ENCODE peak calls at places on chromosomes 5 and 9, in seven cellular contexts. V is hepatocyte; U is lung; A is naive thymus-derived CD4-positive, alpha-beta T cell; L is small intestine; O is right atrium auricular region; X is GM23338. P is an unnamed sample.

GRCh38 chr5:32222723-32223470 is 48.8 kb upstream of the GOLPH3 start:
- DNase-seq in V (no peak), U (peak; percentile 41), A (no peak), L (no peak), O (no peak), X (no peak), P (no peak)

GRCh38 chr5:84480873-84481637 is 96.4 kb upstream of the EDIL3 start:
- DNase-seq in V (no peak), U (no peak), A (no peak), L (no peak), O (no peak), X (peak; percentile 67), P (no peak)

GRCh38 chr9:125815568-125815967 is 68.4 kb downstream of the PBX3 start:
- DNase-seq in V (no peak), U (no peak), A (no peak), L (no peak), O (no peak), X (peak; percentile 27), P (no peak)

GRCh38 chr5:166338801-166339200 is 1952.6 kb upstream of the WWC1 start:
- DNase-seq in V (no peak), U (no peak), A (no peak), L (no peak), O (no peak), X (no peak), P (peak; percentile 8)

GRCh38 chr5:8473016-8473415 is 604.1 kb downstream of the MTRR start:
- DNase-seq in V (no peak), U (no peak), A (no peak), L (no peak), O (no peak), X (no peak), P (no peak)

GRCh38 chr5:67605730-67606585 is 409.4 kb upstream of the CD180 start:
- DNase-seq in V (no peak), U (no peak), A (no peak), L (peak; percentile 10), O (no peak), X (no peak), P (no peak)

GRCh38 chr5:114325552-114325951 is 36.3 kb upstream of the KCNN2 start:
- DNase-seq in V (peak; percentile 20), U (no peak), A (no peak), L (no peak), O (no peak), X (no peak), P (no peak)

GRCh38 chr5:5969942-5970483 is 408.3 kb downstream of the MED10 start:
- DNase-seq in V (no peak), U (no peak), A (no peak), L (no peak), O (no peak), X (no peak), P (no peak)

GRCh38 chr9:92180669-92181181 is 65.5 kb upstream of the SPTLC1 start:
- DNase-seq in V (peak; percentile 29), U (no peak), A (no peak), L (no peak), O (no peak), X (no peak), P (peak; percentile 94)

GRCh38 chr9:69421908-69422801 is 97.1 kb downstream of the ENTREP1 start:
- DNase-seq in V (peak; percentile 81), U (peak; percentile 58), A (no peak), L (peak; percentile 67), O (no peak), X (peak; percentile 90), P (peak; percentile 89)

GRCh38 chr9:37790096-37790495 is 5.2 kb upstream of the EXOSC3 start:
- DNase-seq in V (no peak), U (no peak), A (no peak), L (no peak), O (no peak), X (no peak), P (no peak)

GRCh38 chr5:151691706-151692105 is 5.0 kb upstream of the SPARC start:
- DNase-seq in V (no peak), U (no peak), A (no peak), L (no peak), O (no peak), X (no peak), P (no peak)

GRCh38 chr5:57884346-57885102 is 401.9 kb upstream of the ACTBL2 start:
- DNase-seq in V (no peak), U (no peak), A (no peak), L (no peak), O (no peak), X (no peak), P (no peak)

GRCh38 chr5:140546851-140547507 is 483 bp upstream of the EIF4EBP3 start:
- DNase-seq in V (no peak), U (no peak), A (no peak), L (peak; percentile 75), O (no peak), X (no peak), P (no peak)

GRCh38 chr9:72633966-72634365 is 112.6 kb downstream of the TMC1 start:
- DNase-seq in V (no peak), U (no peak), A (no peak), L (no peak), O (no peak), X (no peak), P (no peak)

GRCh38 chr5:103307470-103307869 is 48.9 kb downstream of the MACIR start:
- DNase-seq in V (no peak), U (no peak), A (no peak), L (no peak), O (no peak), X (no peak), P (no peak)

DNA sequence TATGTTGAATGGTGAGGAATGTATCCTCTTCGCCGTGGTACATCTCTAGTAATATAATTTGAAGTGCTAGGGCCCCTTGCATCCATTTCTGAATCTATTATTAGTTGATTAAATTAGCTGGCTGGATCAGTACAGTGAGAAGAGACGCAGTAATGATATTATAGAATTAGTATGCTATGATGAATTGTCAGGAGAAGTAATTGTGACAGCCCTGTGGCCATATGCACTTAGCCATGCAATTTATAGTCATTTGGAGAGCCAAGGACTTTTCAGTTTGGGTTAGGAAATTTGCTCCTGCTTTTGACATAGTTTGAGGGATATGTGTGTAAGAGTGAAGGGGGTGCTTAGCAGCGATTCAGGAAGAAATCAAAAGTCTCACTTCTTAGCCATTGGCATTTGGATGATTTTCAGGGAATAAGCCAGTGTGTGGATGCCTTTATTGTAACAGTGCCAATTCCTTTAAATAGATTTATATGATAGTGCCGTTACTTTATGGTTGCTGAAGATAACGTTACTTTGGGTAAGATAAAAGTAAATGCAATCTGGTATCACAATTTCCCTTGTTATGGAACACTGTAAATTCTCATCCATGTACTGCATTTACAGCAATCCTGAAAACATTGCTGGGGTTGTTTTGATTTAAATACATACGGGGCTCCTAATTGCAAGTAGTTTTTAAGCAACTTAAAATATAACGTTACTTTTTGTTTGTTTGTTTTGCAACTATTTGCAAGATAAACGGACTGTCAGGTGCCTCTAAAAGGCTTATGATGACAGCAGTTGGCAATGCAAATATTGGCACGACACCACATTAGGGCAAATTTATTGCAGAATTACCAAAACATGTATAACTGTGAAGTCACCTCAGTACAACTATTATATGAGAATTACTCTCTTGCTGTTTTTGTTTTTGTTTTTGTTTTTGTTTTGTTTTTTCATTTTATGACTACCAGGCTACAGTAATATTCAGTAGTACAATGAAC is 875.4 kb upstream of the WWC1 start:
- DNase-seq in V (no peak), U (no peak), A (no peak), L (no peak), O (no peak), X (no peak), P (no peak)
- H3K4me3 ChIP-seq in V (no peak overlapping the region), U (no peak overlapping the region), A (no peak overlapping the region), L (no peak overlapping the region), O (no peak overlapping the region), X (no peak overlapping the region), P (no peak overlapping the region)

DNA sequence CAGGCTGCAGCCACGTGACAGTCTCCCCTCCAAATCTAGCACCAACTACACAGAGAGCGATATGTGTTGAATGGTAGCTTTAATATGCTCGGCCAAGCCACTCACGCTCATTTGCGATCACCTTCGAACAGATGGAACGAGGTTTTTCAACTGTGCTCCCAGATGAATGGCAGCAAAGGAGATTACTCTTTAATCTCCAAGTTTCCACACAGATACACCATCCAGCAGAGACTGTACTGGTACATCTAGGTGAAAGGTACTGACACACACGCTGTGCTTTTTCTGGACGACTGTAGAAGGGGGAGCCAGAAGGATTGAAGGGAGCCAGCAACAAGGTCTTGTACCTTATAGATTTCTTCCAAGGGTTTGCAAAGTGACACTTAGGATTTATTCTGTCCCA is 263.9 kb downstream of the NR3C1 start:
- DNase-seq in V (no peak), U (no peak), A (no peak), L (no peak), O (no peak), X (no peak), P (no peak)
- H3K4me1 ChIP-seq in V (peaks cover 23% of the 10 kb centered on the region), U (peaks cover 18% of the 10 kb centered on the region), A (no peaks in the 10 kb centered on the region), L (peaks cover 8% of the 10 kb centered on the region), O (no peaks in the 10 kb centered on the region), X (no peaks in the 10 kb centered on the region), P (peaks cover 22% of the 10 kb centered on the region)

DNA sequence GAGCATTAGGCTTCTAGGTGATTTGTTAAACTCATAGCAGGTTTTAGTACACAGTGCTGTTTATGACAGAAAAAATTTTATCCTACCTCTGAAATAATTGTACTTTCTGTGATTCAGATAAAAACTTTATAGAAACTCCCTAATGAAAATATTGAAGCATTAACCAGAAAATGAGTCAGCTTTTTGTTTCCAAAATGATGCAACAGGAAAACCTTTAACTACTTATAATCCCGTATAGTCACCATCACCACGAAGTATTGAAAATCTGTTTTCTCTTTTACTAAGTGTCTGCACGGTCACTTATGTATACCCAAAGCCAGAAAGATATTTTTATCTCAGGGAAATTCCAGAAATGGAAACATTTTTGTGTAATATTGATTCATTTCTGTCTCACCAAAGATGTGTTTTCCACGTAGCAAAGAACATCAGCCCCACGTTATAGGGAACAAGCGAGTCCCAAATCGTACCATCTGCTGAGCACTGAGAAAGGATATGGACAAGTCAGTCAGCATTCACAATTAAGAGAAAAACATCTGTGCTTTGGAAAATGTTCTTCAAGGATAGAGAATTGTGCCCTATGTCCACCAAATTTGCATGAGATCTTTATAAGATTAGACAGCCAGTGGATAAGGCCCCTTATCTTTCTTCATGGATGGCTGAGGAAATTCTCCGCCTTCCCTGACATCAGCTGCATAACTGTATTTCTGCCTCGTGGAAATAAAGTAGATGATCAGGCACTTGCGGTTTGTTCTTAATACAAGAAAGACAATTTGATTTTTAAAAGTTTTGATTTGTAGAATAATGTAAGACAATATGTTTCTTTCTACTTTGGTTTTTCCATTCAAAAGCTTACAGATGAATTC is 41.9 kb downstream of the TNFAIP8 start:
- DNase-seq in V (no peak), U (no peak), A (no peak), L (no peak), O (no peak), X (no peak), P (no peak)
- H3K4me3 ChIP-seq in V (no peak overlapping the region), U (no peak overlapping the region), A (no peak overlapping the region), L (no peak overlapping the region), O (no peak overlapping the region), X (no peak overlapping the region), P (no peak overlapping the region)

DNA sequence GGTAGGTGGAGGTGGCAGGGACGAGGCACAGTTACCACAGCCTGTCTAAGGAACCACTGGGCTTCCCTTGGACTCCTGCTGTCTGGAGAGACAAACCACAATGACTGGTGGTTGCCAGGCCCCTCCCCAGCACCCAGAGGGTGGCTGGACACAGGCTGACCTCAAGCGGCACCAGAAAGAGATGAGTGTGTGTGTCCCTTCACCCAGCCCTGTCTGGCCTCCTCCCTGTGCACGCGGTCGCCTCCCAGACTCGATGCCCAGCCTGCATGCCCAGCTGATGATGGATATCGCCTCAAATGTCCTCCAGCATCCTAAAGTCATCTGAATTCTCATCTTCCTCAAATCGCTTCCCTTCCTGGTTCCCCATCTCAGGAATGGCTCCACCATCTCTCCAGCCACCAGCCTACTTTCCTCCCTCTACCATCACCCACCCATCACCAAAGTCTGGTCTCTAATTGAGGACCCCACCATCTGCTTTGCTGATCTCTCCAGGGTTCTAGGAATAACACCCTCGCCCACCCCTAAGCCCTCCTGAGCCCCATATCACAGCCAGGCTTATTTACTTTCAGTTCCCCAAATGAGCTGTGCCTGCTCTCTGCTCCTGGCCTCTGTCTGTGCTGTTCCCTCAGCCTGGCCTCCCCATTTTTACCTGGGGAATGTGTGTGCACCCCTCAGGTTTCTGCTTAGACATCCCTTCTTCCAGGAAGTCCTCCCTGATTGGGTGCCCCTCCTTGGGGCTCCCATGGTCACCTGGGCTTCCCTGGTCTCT is 52.5 kb upstream of the GGTA1 start:
- DNase-seq in V (no peak), U (no peak), A (no peak), L (no peak), O (no peak), X (no peak), P (no peak)
- H3K4me1 ChIP-seq in V (peaks cover 8% of the 10 kb centered on the region), U (peaks cover 4% of the 10 kb centered on the region), A (no peaks in the 10 kb centered on the region), L (no peaks in the 10 kb centered on the region), O (no peaks in the 10 kb centered on the region), X (no peaks in the 10 kb centered on the region), P (peaks cover 3% of the 10 kb centered on the region)

P was measured in SJCRH30.